ENCODE peak calls at places on chromosomes 13 and 19, in four cellular contexts. T is stimulated activated CD8-positive, alpha-beta memory T cell treated with anti-CD3 and anti-CD28 coated beads, Interleukin-2, amount 100 ng/mL, for 48 hours; W is cardiac fibroblast; C is activated CD8-positive, alpha-beta memory T cell treated with anti-CD3 and anti-CD28 coated beads for 1 hour. H is an unnamed sample.

GRCh38 chr19:51901860-51902259 is 3.0 kb downstream of the ZNF649 start:
- DNase-seq in T (no peak), W (no peak), C (no peak), H (no peak)

GRCh38 chr19:33545209-33545981 is 23.8 kb upstream of the PEPD start:
- DNase-seq in T (no peak), W (no peak), C (no peak), H (no peak)

GRCh38 chr19:46225558-46226004 is 4.0 kb upstream of the IGFL1 start:
- DNase-seq in T (no peak), W (peak; percentile 32), C (no peak), H (no peak)

GRCh38 chr13:41973247-41973741 is 12.4 kb upstream of the VWA8 start:
- DNase-seq in T (no peak), W (no peak), C (no peak), H (peak; percentile 18)

GRCh38 chr19:57338798-57339378 is 12.2 kb upstream of the ZNF304 start:
- DNase-seq in T (no peak), W (peak; percentile 36), C (no peak), H (no peak)

GRCh38 chr19:45068041-45068440 is 8.2 kb downstream of the ZNF296 start:
- DNase-seq in T (no peak), W (no peak), C (no peak), H (no peak)

GRCh38 chr19:36100476-36100875 is 10.5 kb upstream of the OVOL3 start:
- DNase-seq in T (no peak), W (no peak), C (no peak), H (no peak)

GRCh38 chr19:32324631-32325215 is 20.7 kb upstream of the ZNF507 start:
- DNase-seq in T (no peak), W (no peak), C (no peak), H (no peak)

GRCh38 chr13:33931397-33931987 is 113.5 kb downstream of the RFC3 start:
- DNase-seq in T (no peak), W (peak; percentile 74), C (no peak), H (peak; percentile 50)

GRCh38 chr13:51019026-51019425 is 92.0 kb downstream of the C13orf42 start:
- DNase-seq in T (no peak), W (no peak), C (no peak), H (no peak)

GRCh38 chr19:13089857-13090507 is 12.7 kb downstream of the LYL1 start:
- DNase-seq in T (no peak), W (no peak), C (no peak), H (no peak)

GRCh38 chr19:39677931-39678889 is 22.5 kb downstream of the LGALS16 start:
- DNase-seq in T (no peak), W (peak; percentile 5), C (no peak), H (no peak)

GRCh38 chr19:56091066-56091490 is 30.0 kb downstream of the ZNF787 start:
- DNase-seq in T (no peak), W (peak; percentile 74), C (no peak), H (peak; percentile 59)

GRCh38 chr19:18364826-18365528 is 21.0 kb upstream of the GDF15 start:
- DNase-seq in T (no peak), W (peak; percentile 99), C (no peak), H (peak; percentile 74)

GRCh38 chr19:17125052-17125727 is 49.6 kb downstream of the MYO9B start:
- DNase-seq in T (no peak), W (no peak), C (peak; percentile 21), H (peak; percentile 37)

GRCh38 chr19:51448745-51449093 is 9.5 kb downstream of the SIGLEC8 start:
- DNase-seq in T (no peak), W (no peak), C (no peak), H (no peak)

GRCh38 chr19:40257096-40257517 is 28.0 kb downstream of the AKT2 start:
- DNase-seq in T (no peak), W (no peak), C (no peak), H (no peak)

GRCh38 chr13:41257535-41257934 is 5.8 kb downstream of the MTRF1 start:
- DNase-seq in T (no peak), W (no peak), C (no peak), H (no peak)

GRCh38 chr19:28960986-28961705 is 251.8 kb downstream of the UQCRFS1 start:
- DNase-seq in T (no peak), W (peak; percentile 92), C (no peak), H (peak; percentile 73)

H was measured in AG20443.